ENCODE peak calls at places on chromosomes 7 and 10, in eight cellular contexts. I, A, W, E, T, B, Z and M are unnamed samples.

GRCh38 chr7:33547880-33548279 is 357.5 kb upstream of the BMPER start:
- DNase-seq in I (no peak), A (no peak), W (no peak), E (no peak), T (no peak), B (no peak), Z (no peak), M (no peak)

GRCh38 chr10:122007415-122007814 is 18.5 kb downstream of the TACC2 start:
- DNase-seq in I (no peak), A (no peak), W (no peak), E (no peak), T (no peak), B (no peak), Z (no peak), M (no peak)

GRCh38 chr10:4034907-4035581 is 250.0 kb upstream of the KLF6 start:
- DNase-seq in I (no peak), A (no peak), W (no peak), E (no peak), T (no peak), B (no peak), Z (no peak), M (peak)

GRCh38 chr10:79483948-79484347 is 28.4 kb upstream of the EIF5AL1 start:
- DNase-seq in I (no peak), A (peak), W (no peak), E (no peak), T (no peak), B (no peak), Z (no peak), M (no peak)

GRCh38 chr10:33126118-33126517 is 168.1 kb upstream of the ITGB1 start:
- DNase-seq in I (no peak), A (no peak), W (peak), E (no peak), T (no peak), B (no peak), Z (no peak), M (peak)

GRCh38 chr10:24727811-24728210 is 4.1 kb upstream of the ARHGAP21 start:
- DNase-seq in I (no peak), A (no peak), W (no peak), E (peak), T (no peak), B (no peak), Z (no peak), M (no peak)

GRCh38 chr7:7972128-7972527 is 3.5 kb downstream of the GLCCI1 start:
- DNase-seq in I (peak), A (no peak), W (no peak), E (no peak), T (no peak), B (no peak), Z (no peak), M (no peak)

GRCh38 chr7:98171449-98171848 is 39.8 kb upstream of the BHLHA15 start:
- DNase-seq in I (no peak), A (no peak), W (no peak), E (no peak), T (no peak), B (no peak), Z (no peak), M (no peak)

GRCh38 chr7:4690953-4691856 is 9.1 kb downstream of the FOXK1 start:
- DNase-seq in I (no peak), A (no peak), W (no peak), E (no peak), T (no peak), B (no peak), Z (no peak), M (peak)

GRCh38 chr7:79199961-79200360 is 253.5 kb downstream of the MAGI2 start:
- DNase-seq in I (no peak), A (no peak), W (no peak), E (no peak), T (no peak), B (no peak), Z (no peak), M (peak)

GRCh38 chr10:13518076-13518692 is 10.6 kb downstream of the BEND7 start:
- DNase-seq in I (no peak), A (no peak), W (no peak), E (peak), T (no peak), B (no peak), Z (no peak), M (no peak)

GRCh38 chr7:52410032-52410431 is 625.4 kb upstream of the POM121L12 start:
- DNase-seq in I (no peak), A (no peak), W (no peak), E (no peak), T (no peak), B (no peak), Z (no peak), M (no peak)

GRCh38 chr10:3850999-3851937 is 66.3 kb upstream of the KLF6 start:
- DNase-seq in I (no peak), A (no peak), W (peak), E (no peak), T (no peak), B (no peak), Z (no peak), M (peak)

GRCh38 chr10:15813415-15813814 is 46.9 kb downstream of the MINDY3 start:
- DNase-seq in I (no peak), A (no peak), W (no peak), E (no peak), T (no peak), B (no peak), Z (no peak), M (no peak)

GRCh38 chr10:113663142-113663541 is 699 bp downstream of the NRAP start:
- DNase-seq in I (no peak), A (no peak), W (no peak), E (no peak), T (no peak), B (no peak), Z (no peak), M (no peak)

GRCh38 chr10:113663908-113664307 is at the start of gene NRAP:
- DNase-seq in I (no peak), A (no peak), W (no peak), E (no peak), T (no peak), B (no peak), Z (no peak), M (no peak)

GRCh38 chr10:113665352-113665751 is 1.5 kb upstream of the NRAP start:
- DNase-seq in I (no peak), A (no peak), W (no peak), E (no peak), T (no peak), B (no peak), Z (no peak), M (no peak)

GRCh38 chr10:113666682-113667252 is 2.9 kb upstream of the NRAP start:
- DNase-seq in I (no peak), A (no peak), W (no peak), E (no peak), T (no peak), B (no peak), Z (no peak), M (peak)

GRCh38 chr10:113665806-113666354 is 2.0 kb upstream of the NRAP start:
- DNase-seq in I (no peak), A (no peak), W (peak), E (peak), T (no peak), B (no peak), Z (no peak), M (peak)
- H3K27ac ChIP-seq in I (no peak), A (no peak), W (no peak), E (no peak), T (no peak), B (no peak), Z (no peak), M (peak)

GRCh38 chr7:73578342-73579124 is at the start of gene TBL2:
- DNase-seq in I (peak), A (peak), W (peak), E (peak), T (peak), B (peak), Z (peak), M (peak)
- TF ChIP-seq CTCF in I (peak), A (peak), W (no peak), E (no peak), T (peak), B (peak), Z (no peak), M (peak)

GRCh38 chr7:22935269-22935668 is 78.7 kb downstream of the HYCC1 start:
- DNase-seq in I (no peak), A (no peak), W (no peak), E (no peak), T (no peak), B (no peak), Z (no peak), M (no peak)
- H3K27ac ChIP-seq in I (no peak), A (no peak), W (no peak), E (no peak), T (no peak), B (no peak), Z (no peak), M (no peak)

GRCh38 chr7:135232087-135232486 is 1.6 kb upstream of the STRA8 start:
- DNase-seq in I (no peak), A (no peak), W (no peak), E (no peak), T (no peak), B (no peak), Z (no peak), M (no peak)

GRCh38 chr7:135234727-135235126 is 1.1 kb downstream of the STRA8 start:
- DNase-seq in I (no peak), A (no peak), W (no peak), E (no peak), T (no peak), B (no peak), Z (no peak), M (no peak)

GRCh38 chr7:135233570-135233969 is at the start of gene STRA8:
- DNase-seq in I (no peak), A (no peak), W (no peak), E (no peak), T (no peak), B (no peak), Z (no peak), M (no peak)

GRCh38 chr7:135231686-135232085 is 2.0 kb upstream of the STRA8 start:
- DNase-seq in I (no peak), A (no peak), W (no peak), E (no peak), T (no peak), B (no peak), Z (no peak), M (no peak)

DNA sequence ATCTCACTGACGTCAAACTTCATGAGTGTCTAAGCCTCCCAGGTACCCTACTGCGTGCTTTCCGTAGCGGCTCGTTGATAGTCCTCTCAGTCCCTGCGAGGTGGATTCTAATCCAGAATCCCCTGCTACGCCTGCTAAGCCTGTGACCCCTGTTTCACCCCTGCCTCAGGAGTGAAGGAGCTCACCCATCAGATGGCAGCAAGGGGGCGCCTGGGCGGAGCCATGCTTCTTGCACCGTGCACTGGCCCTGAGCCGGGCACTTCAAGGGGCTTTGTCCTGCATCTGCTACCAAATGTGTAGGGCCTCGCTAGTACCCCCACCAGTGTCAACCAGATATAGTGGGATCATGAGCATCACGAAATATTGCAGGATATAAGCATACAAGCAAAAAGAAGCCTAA is 918 bp upstream of the STRA8 start:
- DNase-seq in I (no peak), A (no peak), W (no peak), E (peak), T (no peak), B (no peak), Z (no peak), M (no peak)
- TF ChIP-seq CTCF in I (peak), A (no peak), W (peak), E (peak), T (no peak), B (no peak), Z (no peak), M (peak)

DNA sequence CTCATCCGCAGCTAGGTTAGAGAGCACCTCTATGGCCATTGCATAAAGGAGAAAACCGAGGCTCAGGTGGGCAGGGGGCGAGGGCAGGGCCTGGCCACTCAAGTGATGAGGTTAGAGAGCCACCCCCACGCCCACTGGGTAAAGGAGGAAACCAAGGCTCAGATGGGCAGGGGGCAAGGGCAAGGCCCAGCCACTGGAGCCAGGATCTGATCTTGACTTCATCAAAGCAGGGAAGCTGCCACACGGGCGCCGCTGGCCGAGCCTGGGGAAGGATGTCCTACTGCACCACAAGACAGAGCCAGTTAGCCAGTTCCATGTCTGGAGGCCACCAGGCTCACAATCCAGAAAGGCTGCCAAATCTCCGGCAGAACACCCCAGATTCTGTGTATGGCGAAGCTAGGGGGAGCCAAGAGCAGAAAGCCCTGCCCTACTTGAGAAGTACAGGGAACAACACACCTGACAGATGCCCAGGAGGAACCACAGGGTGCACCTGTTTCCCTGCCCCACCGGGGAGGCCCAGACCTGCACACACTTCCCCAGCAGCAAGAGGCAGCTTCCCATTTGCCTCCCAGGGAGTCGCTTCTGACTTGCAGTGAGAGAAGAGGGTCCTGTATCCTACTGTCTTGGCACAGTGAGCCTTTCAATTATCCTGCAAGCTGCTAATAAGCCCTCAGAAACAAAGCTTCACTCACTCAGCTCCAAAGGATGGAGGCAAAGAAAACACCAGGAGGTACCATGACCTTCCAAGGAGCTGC is 101.9 kb downstream of the TNS3 start:
- DNase-seq in I (peak), A (no peak), W (no peak), E (no peak), T (no peak), B (no peak), Z (no peak), M (no peak)
- H3K27ac ChIP-seq in I (peak), A (peak), W (peak), E (no peak), T (no peak), B (peak), Z (peak), M (no peak)

GRCh38 chr7:13278020-13278419 is 590.6 kb downstream of the ARL4A start:
- DNase-seq in I (no peak), A (no peak), W (no peak), E (no peak), T (no peak), B (no peak), Z (no peak), M (no peak)

GRCh38 chr7:13282377-13282980 is 595.0 kb downstream of the ARL4A start:
- DNase-seq in I (peak), A (no peak), W (no peak), E (no peak), T (no peak), B (no peak), Z (no peak), M (no peak)

GRCh38 chr7:13276977-13277376 is 589.5 kb downstream of the ARL4A start:
- DNase-seq in I (no peak), A (no peak), W (no peak), E (no peak), T (no peak), B (no peak), Z (no peak), M (no peak)

DNA sequence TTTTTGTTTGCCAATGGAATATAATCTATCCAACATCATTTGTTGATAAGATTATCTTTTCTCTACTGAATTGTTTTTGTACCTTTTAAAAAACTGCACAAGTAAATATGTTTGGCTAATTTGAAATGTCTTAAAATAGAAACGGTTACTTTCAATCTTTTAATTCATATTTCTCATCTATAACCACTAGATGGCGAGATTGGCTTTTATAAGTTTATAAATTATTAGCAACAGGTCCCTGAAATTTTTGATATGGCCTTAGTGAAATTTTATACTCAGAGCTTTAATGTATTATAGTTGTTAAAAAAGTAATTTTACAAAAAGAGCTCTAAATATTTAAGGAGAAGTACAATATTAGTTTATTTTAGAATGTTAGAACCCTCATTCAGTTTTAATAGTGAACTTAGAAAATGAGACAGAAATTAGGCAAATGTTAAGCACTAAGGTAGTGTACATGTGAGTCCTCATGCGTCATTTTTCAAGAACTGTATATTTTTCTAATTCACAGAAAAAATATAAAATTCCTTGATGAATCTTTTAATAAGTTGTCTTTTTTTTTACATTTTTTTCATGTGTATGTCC is 592.5 kb downstream of the ARL4A start:
- DNase-seq in I (peak), A (no peak), W (peak), E (no peak), T (no peak), B (no peak), Z (no peak), M (no peak)
- TF ChIP-seq CTCF in I (peak), A (peak), W (peak), E (peak), T (peak), B (peak), Z (peak), M (peak)